ENCODE peak calls at places on chromosomes 13 and 19, in four cellular contexts. W is HepG2, B is GM12878, J is H1. H is an unnamed sample.

GRCh38 chr19:5828661-5829566 is 10.6 kb downstream of the FUT6 start:
- DNase-seq in W (no peak), J (no peak), B (no peak), H (peak; percentile 50)

GRCh38 chr13:99657848-99658265 is 156.6 kb downstream of the TM9SF2 start:
- DNase-seq in B (no peak), J (no peak), W (no peak), H (no peak)

GRCh38 chr19:53389591-53390377 is 5.2 kb upstream of the ZNF765 start:
- DNase-seq in W (no peak), J (peak; percentile 87), B (no peak), H (peak; percentile 44)

GRCh38 chr19:56942749-56943148 is 102.2 kb upstream of the PEG3 start:
- DNase-seq in W (no peak), B (no peak), J (no peak), H (peak; percentile 13)

GRCh38 chr13:62747152-62747551 is 1331.5 kb upstream of the PCDH20 start:
- DNase-seq in J (no peak), W (no peak), B (no peak), H (no peak)

GRCh38 chr19:34269968-34270621 is 15.7 kb downstream of the GARRE1 start:
- DNase-seq in W (peak; percentile 46), B (peak; percentile 62), J (no peak), H (peak; percentile 53)

GRCh38 chr13:108003626-108004025 is 211.7 kb downstream of the LIG4 start:
- DNase-seq in W (no peak), B (no peak), J (no peak), H (no peak)

GRCh38 chr13:50529154-50529882 is 314.2 kb downstream of the DLEU7 start:
- DNase-seq in J (no peak), B (no peak), W (no peak), H (peak; percentile 31)

GRCh38 chr19:34236035-34236793 is 18.1 kb upstream of the GARRE1 start:
- DNase-seq in J (no peak), B (no peak), W (no peak), H (no peak)

GRCh38 chr19:48719263-48720171 is at the start of gene MAMSTR:
- DNase-seq in J (no peak), B (no peak), W (no peak), H (no peak)

GRCh38 chr19:41755328-41755913 is at the start of gene CEACAM6:
- DNase-seq in B (no peak), W (no peak), J (no peak), H (no peak)

GRCh38 chr13:46317120-46317519 is 69.9 kb downstream of the RUBCNL start:
- DNase-seq in B (no peak), J (no peak), W (no peak), H (no peak)

GRCh38 chr13:26037302-26037701 is 14.5 kb downstream of the SHISA2 start:
- DNase-seq in W (no peak), B (no peak), J (peak; percentile 69), H (peak; percentile 41)

GRCh38 chr19:3830841-3831589 is 37.8 kb downstream of the ZFR2 start:
- DNase-seq in B (no peak), J (no peak), W (no peak), H (no peak)

GRCh38 chr13:83197316-83197715 is 685.0 kb downstream of the SLITRK1 start:
- DNase-seq in B (no peak), J (no peak), W (no peak), H (no peak)

GRCh38 chr13:75432811-75433244 is 49.1 kb downstream of the TBC1D4 start:
- DNase-seq in J (no peak), W (no peak), B (no peak), H (no peak)

GRCh38 chr19:6057651-6058365 is 52.5 kb downstream of the RFX2 start:
- DNase-seq in W (no peak), J (no peak), B (no peak), H (no peak)

GRCh38 chr19:13803038-13803437 is 7.8 kb downstream of the ZSWIM4 start:
- DNase-seq in B (no peak), J (no peak), W (no peak), H (no peak)

GRCh38 chr19:13806728-13807127 is 11.5 kb downstream of the ZSWIM4 start:
- DNase-seq in W (no peak), J (no peak), B (no peak), H (no peak)

GRCh38 chr19:13808856-13809255 is 13.6 kb downstream of the ZSWIM4 start:
- DNase-seq in B (no peak), J (no peak), W (no peak), H (no peak)

GRCh38 chr19:13807421-13808021 is 12.3 kb downstream of the ZSWIM4 start:
- DNase-seq in W (no peak), B (no peak), J (no peak), H (no peak)

DNA sequence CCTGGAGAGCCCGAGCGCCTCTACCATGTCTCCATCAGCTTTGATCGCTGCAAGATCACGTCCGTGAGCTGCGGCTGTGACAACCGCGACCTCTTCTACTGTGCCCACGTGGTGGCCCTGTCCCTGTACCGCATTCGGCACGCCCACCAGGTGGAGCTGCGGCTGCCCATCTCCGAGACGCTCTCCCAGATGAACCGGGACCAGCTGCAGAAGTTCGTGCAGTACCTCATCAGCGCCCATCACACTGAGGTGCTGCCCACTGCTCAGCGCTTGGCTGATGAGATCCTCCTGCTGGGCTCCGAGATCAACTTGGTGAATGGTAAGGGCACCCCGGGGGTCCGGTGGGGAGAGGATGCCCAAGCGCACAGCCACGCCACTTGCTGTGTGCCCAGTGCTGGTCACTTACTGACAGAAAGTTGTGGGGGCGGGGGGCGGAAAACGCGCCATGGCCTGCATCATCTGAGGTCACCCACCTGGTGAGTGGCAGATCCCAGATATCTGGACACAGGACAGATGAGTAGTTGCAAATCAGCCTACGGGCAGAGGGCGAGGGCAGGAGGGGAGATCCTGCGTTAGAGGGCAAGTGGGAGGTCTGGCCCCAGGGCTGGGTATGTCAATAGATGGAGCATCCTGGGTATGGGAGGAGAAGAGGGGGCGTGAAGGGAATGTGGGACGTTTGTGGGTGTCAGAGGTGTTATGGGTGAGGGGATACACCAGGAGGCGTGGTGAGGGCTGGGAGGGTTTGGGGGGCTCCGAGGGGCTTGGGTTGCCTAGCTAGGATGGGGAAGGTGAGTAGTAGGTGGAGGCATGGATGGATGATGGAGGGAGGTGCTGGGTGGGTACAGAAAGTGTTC is 9.8 kb downstream of the ZSWIM4 start:
- DNase-seq in B (no peak), J (no peak), W (peak; percentile 32), H (peak; percentile 40)
- TF ChIP-seq USF2 in B (no peak), J (peak; percentile 71), W (no peak), H (peak; percentile 57)

GRCh38 chr13:20972731-20973130 is 70.2 kb upstream of the XPO4 start:
- DNase-seq in B (no peak), W (no peak), J (no peak), H (no peak)
- TF ChIP-seq CBX5 in B (no peak), W (no peak), J (no peak), H (no peak)

DNA sequence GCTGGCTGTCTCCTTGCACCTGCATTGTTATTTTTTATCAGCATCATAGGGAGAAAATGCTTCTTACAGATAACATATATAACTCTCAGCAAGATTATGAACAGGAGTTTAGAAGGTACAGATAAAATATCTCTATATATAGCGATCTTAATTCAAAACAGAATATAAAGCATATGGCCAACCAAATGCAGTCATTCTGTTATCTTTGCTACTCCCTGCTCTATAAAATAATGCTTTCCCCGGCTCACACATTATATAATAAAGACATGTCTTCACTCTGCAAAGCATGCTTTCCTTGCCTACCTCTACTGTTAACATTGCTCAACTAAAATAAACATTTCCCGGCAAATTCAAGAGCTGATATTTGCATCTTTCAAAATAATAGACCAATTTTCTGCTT is 161.7 kb downstream of the FGF14 start:
- DNase-seq in W (no peak), J (no peak), B (no peak), H (no peak)
- TF ChIP-seq USF2 in W (no peak), J (no peak), B (no peak), H (no peak)

GRCh38 chr19:14450168-14450874 is 17.2 kb downstream of the PKN1 start:
- DNase-seq in B (no peak), W (peak; percentile 33), J (peak; percentile 94), H (peak; percentile 100)
- TF ChIP-seq CBX5 in B (no peak), W (no peak), J (no peak), H (no peak)

DNA sequence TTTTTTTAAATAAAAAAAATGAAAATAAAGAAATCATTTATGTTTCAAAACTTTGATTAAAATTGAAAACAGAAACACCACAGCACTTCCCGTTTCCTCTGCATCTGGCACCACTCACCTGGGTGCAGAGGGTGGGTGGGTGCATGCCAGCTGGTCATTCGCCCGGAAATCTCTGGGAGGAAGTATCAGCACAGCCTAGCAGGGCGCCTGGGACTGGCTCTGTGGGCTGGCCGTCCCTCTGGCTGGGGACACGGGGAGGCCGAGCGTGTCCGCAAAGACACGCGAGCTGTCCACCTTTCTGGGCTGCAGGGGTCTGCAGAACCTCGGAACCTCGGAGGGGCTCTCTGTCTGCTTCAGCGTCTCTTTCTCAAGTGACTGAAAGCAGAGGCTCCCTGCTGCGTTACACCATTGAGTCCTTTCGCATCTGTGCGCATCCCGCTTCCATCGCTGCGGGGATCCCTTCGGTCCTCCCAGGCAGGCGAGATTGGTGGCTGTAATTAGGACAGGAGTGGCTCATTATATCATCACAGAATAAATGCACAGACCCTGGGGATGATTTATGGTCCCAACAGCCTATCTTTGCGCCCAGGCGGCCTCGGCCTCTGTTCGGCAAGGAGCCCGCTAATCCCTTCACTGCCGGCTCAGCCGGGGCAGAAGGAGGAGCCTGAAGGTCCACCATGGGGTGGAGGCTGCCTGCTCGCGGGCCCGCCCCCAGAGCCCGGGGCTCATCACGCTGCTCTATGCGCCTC is 17.2 kb downstream of the CRTC1 start:
- DNase-seq in W (no peak), J (no peak), B (peak; percentile 27), H (peak; percentile 84)
- TF ChIP-seq USF2 in W (no peak), J (no peak), B (no peak), H (no peak)

GRCh38 chr13:44191103-44191502 is 182.5 kb upstream of the SERP2 start:
- DNase-seq in J (no peak), W (no peak), B (no peak), H (no peak)

GRCh38 chr13:44191504-44192171 is 182.0 kb upstream of the SERP2 start:
- DNase-seq in W (peak; percentile 64), J (no peak), B (no peak), H (peak; percentile 31)

GRCh38 chr13:44184740-44185139 is 188.9 kb upstream of the SERP2 start:
- DNase-seq in W (no peak), B (no peak), J (no peak), H (no peak)

GRCh38 chr13:44189085-44189484 is 184.5 kb upstream of the SERP2 start:
- DNase-seq in W (no peak), J (no peak), B (no peak), H (no peak)

GRCh38 chr13:44188257-44188656 is 185.4 kb upstream of the SERP2 start:
- DNase-seq in J (no peak), W (no peak), B (no peak), H (no peak)
- TF ChIP-seq CBX5 in J (no peak), W (no peak), B (no peak), H (no peak)

GRCh38 chr13:36841411-36841810 is 22.4 kb downstream of the RFXAP start:
- DNase-seq in J (no peak), B (no peak), W (no peak), H (no peak)
- TF ChIP-seq USF2 in J (no peak), B (no peak), W (no peak), H (no peak)

H was measured in K562.